ENCODE peak calls at places on chromosomes 6 and 20, in five cellular contexts. M is fibroblast of mammary gland; R is NCI-H2081 treated with DMSO at 0.1 percent for 48 hours; Y is K562; S is stimulated activated CD4-positive, alpha-beta T cell treated with anti-CD3 and anti-CD28 coated beads, Interleukin-2, amount 100 ng/mL, for 48 hours. K is an unnamed sample.

GRCh38 chr6:33508935-33509926 is 54.9 kb downstream of the ZBTB9 start:
- DNase-seq in S (no peak), Y (no peak), R (no peak), M (no peak), K (no peak)

GRCh38 chr6:116450769-116451740 is 10.1 kb upstream of the CALHM6 start:
- DNase-seq in Y (no peak), R (no peak), M (no peak), S (no peak), K (no peak)

GRCh38 chr6:2102316-2102883 is 143.0 kb downstream of the GMDS start:
- DNase-seq in S (no peak), M (no peak), R (no peak), Y (no peak), K (no peak)

GRCh38 chr6:22133352-22133751 is 163.5 kb downstream of the PRL start:
- DNase-seq in R (no peak), M (no peak), Y (no peak), S (no peak), K (no peak)

GRCh38 chr6:38025431-38025830 is 205.9 kb downstream of the ZFAND3 start:
- DNase-seq in M (peak; percentile 32), Y (no peak), R (no peak), S (no peak), K (no peak)

GRCh38 chr6:115545410-115545986 is 515.2 kb downstream of the FRK start:
- DNase-seq in S (no peak), R (no peak), M (no peak), Y (no peak), K (no peak)

GRCh38 chr6:82971877-82972460 is 93.7 kb downstream of the UBE3D start:
- DNase-seq in M (peak; percentile 61), R (no peak), Y (no peak), S (no peak), K (no peak)

GRCh38 chr6:43448916-43449315 is 6.4 kb downstream of the DLK2 start:
- DNase-seq in S (no peak), M (no peak), Y (no peak), R (no peak), K (no peak)

GRCh38 chr6:142935553-142936517 is 9.1 kb downstream of the HIVEP2 start:
- DNase-seq in Y (no peak), S (no peak), M (no peak), R (no peak), K (no peak)

GRCh38 chr6:9657994-9658393 is 756.9 kb downstream of the TFAP2A start:
- DNase-seq in R (no peak), M (no peak), Y (no peak), S (no peak), K (no peak)

GRCh38 chr6:6942826-6943225 is 164.9 kb upstream of the RREB1 start:
- DNase-seq in Y (no peak), S (no peak), R (no peak), M (peak; percentile 25), K (no peak)

GRCh38 chr6:12012566-12013367 is 655 bp downstream of the HIVEP1 start:
- DNase-seq in M (peak; percentile 83), R (no peak), Y (peak; percentile 44), S (peak; percentile 53), K (peak; percentile 55)

GRCh38 chr6:36130672-36131516 is 581 bp downstream of the MAPK13 start:
- DNase-seq in M (peak; percentile 17), S (peak; percentile 55), R (no peak), Y (no peak), K (no peak)

GRCh38 chr20:24948939-24949679 is at the start of gene CST7:
- DNase-seq in Y (no peak), S (peak; percentile 73), R (no peak), M (no peak), K (no peak)

GRCh38 chr6:21800948-21801438 is 207.4 kb downstream of the SOX4 start:
- DNase-seq in R (no peak), M (peak; percentile 15), Y (no peak), S (no peak), K (no peak)